ENCODE peak calls at places on chromosomes 2 and 18, in eight cellular contexts. F, V, Q, O, E, R, D and G are unnamed samples.

GRCh38 chr2:9336209-9336533 is 87.2 kb downstream of the ITGB1BP1 start:
- DNase-seq in F (peak; percentile 62), V (no peak), Q (no peak), O (no peak), E (no peak), R (peak; percentile 6), D (no peak), G (no peak)

GRCh38 chr2:219230201-219230540 is 565 bp downstream of the ANKZF1 start:
- DNase-seq in F (no peak), V (no peak), Q (no peak), O (no peak), E (no peak), R (no peak), D (peak; percentile 27), G (peak; percentile 80)

GRCh38 chr2:170024721-170025120 is 153.2 kb upstream of the MYO3B start:
- DNase-seq in F (no peak), V (no peak), Q (no peak), O (no peak), E (no peak), R (no peak), D (no peak), G (no peak)

GRCh38 chr2:132909427-132909826 is 239.4 kb upstream of the LYPD1 start:
- DNase-seq in F (no peak), V (no peak), Q (no peak), O (no peak), E (no peak), R (no peak), D (no peak), G (no peak)

GRCh38 chr2:200741468-200742202 is 70.1 kb upstream of the BZW1 start:
- DNase-seq in F (no peak), V (no peak), Q (no peak), O (no peak), E (no peak), R (no peak), D (no peak), G (no peak)

GRCh38 chr2:40244251-40245010 is 207.5 kb downstream of the SLC8A1 start:
- DNase-seq in F (peak; percentile 37), V (peak; percentile 7), Q (no peak), O (no peak), E (no peak), R (peak; percentile 51), D (no peak), G (peak; percentile 77)

GRCh38 chr2:2683581-2683980 is 352.5 kb upstream of the MYT1L start:
- DNase-seq in F (peak; percentile 35), V (no peak), Q (no peak), O (no peak), E (no peak), R (no peak), D (no peak), G (no peak)

GRCh38 chr2:17879137-17879912 is 858 bp downstream of the KCNS3 start:
- DNase-seq in F (peak; percentile 58), V (peak; percentile 62), Q (no peak), O (no peak), E (no peak), R (peak; percentile 53), D (no peak), G (peak; percentile 80)

GRCh38 chr2:140759431-140760156 is 1371.2 kb downstream of the LRP1B start:
- DNase-seq in F (peak; percentile 88), V (no peak), Q (no peak), O (no peak), E (no peak), R (no peak), D (no peak), G (no peak)

GRCh38 chr2:233021771-233022170 is 8.7 kb upstream of the NGEF start:
- DNase-seq in F (no peak), V (no peak), Q (no peak), O (no peak), E (no peak), R (no peak), D (no peak), G (no peak)

GRCh38 chr2:63698825-63699548 is 110.2 kb downstream of the MDH1 start:
- DNase-seq in F (peak; percentile 64), V (no peak), Q (no peak), O (no peak), E (no peak), R (peak; percentile 83), D (no peak), G (peak; percentile 84)

GRCh38 chr18:25737710-25738251 is 352.6 kb downstream of the SS18 start:
- DNase-seq in F (no peak), V (no peak), Q (no peak), O (no peak), E (no peak), R (peak; percentile 83), D (no peak), G (no peak)

GRCh38 chr2:101223814-101224231 is 28.9 kb upstream of the CNOT11 start:
- DNase-seq in F (no peak), V (no peak), Q (no peak), O (no peak), E (peak; percentile 25), R (peak; percentile 88), D (peak; percentile 3), G (no peak)

GRCh38 chr18:76783786-76784484 is 38.4 kb upstream of the ZNF236 start:
- DNase-seq in F (no peak), V (no peak), Q (no peak), O (no peak), E (no peak), R (no peak), D (no peak), G (no peak)